ENCODE peak calls at places on chromosome 1, in nine cellular contexts. One of them, this sample, is unnamed.
A peak's percentile ranks its signal among the peaks of the same experiment; 100 is the strongest.

GRCh38 chr1:193181526-193181925 is 4.9 kb downstream of the B3GALT2 start:
- DNase-seq in spleen: no peak
- DNase-seq in activated CD8-positive, alpha-beta T cell treated with anti-CD3 and anti-CD28 coated beads for 36 hours: no peak
- DNase-seq in upper lobe of left lung: no peak
- DNase-seq in fibroblast of villous mesenchyme: no peak
- DNase-seq in psoas muscle: no peak
- DNase-seq in thoracic aorta: no peak
- DNase-seq in type B pancreatic cell: no peak
- DNase-seq in esophagus muscularis mucosa: no peak
- DNase-seq in this sample: no peak

GRCh38 chr1:109782927-109783326 is 19.2 kb upstream of the EPS8L3 start:
- DNase-seq in spleen: peak; percentile 39
- DNase-seq in activated CD8-positive, alpha-beta T cell treated with anti-CD3 and anti-CD28 coated beads for 36 hours: no peak
- DNase-seq in upper lobe of left lung: no peak
- DNase-seq in fibroblast of villous mesenchyme: no peak
- DNase-seq in psoas muscle: no peak
- DNase-seq in thoracic aorta: no peak
- DNase-seq in type B pancreatic cell: no peak
- DNase-seq in esophagus muscularis mucosa: no peak
- DNase-seq in this sample: no peak

GRCh38 chr1:162265983-162266382 is 110.7 kb downstream of the SPATA46 start:
- DNase-seq in spleen: no peak
- DNase-seq in activated CD8-positive, alpha-beta T cell treated with anti-CD3 and anti-CD28 coated beads for 36 hours: no peak
- DNase-seq in upper lobe of left lung: no peak
- DNase-seq in fibroblast of villous mesenchyme: no peak
- DNase-seq in psoas muscle: no peak
- DNase-seq in thoracic aorta: no peak
- DNase-seq in type B pancreatic cell: no peak
- DNase-seq in esophagus muscularis mucosa: no peak
- DNase-seq in this sample: no peak

GRCh38 chr1:24481843-24482610 is 20.6 kb upstream of the RCAN3 start:
- DNase-seq in spleen: no peak
- DNase-seq in activated CD8-positive, alpha-beta T cell treated with anti-CD3 and anti-CD28 coated beads for 36 hours: peak; percentile 59
- DNase-seq in upper lobe of left lung: no peak
- DNase-seq in fibroblast of villous mesenchyme: no peak
- DNase-seq in psoas muscle: no peak
- DNase-seq in thoracic aorta: no peak
- DNase-seq in type B pancreatic cell: no peak
- DNase-seq in esophagus muscularis mucosa: no peak
- DNase-seq in this sample: no peak

GRCh38 chr1:91777196-91777595 is 108.8 kb downstream of the TGFBR3 start:
- DNase-seq in spleen: no peak
- DNase-seq in activated CD8-positive, alpha-beta T cell treated with anti-CD3 and anti-CD28 coated beads for 36 hours: no peak
- DNase-seq in upper lobe of left lung: no peak
- DNase-seq in fibroblast of villous mesenchyme: no peak
- DNase-seq in psoas muscle: no peak
- DNase-seq in thoracic aorta: no peak
- DNase-seq in type B pancreatic cell: no peak
- DNase-seq in esophagus muscularis mucosa: no peak
- DNase-seq in this sample: no peak

GRCh38 chr1:172143384-172144025 is 277.0 kb upstream of the C1orf105 start:
- DNase-seq in spleen: no peak
- DNase-seq in activated CD8-positive, alpha-beta T cell treated with anti-CD3 and anti-CD28 coated beads for 36 hours: no peak
- DNase-seq in upper lobe of left lung: no peak
- DNase-seq in fibroblast of villous mesenchyme: peak; percentile 78
- DNase-seq in psoas muscle: no peak
- DNase-seq in thoracic aorta: no peak
- DNase-seq in type B pancreatic cell: no peak
- DNase-seq in esophagus muscularis mucosa: no peak
- DNase-seq in this sample: no peak

GRCh38 chr1:45557422-45557944 is 6.9 kb downstream of the AKR1A1 start:
- DNase-seq in spleen: no peak
- DNase-seq in activated CD8-positive, alpha-beta T cell treated with anti-CD3 and anti-CD28 coated beads for 36 hours: no peak
- DNase-seq in upper lobe of left lung: no peak
- DNase-seq in fibroblast of villous mesenchyme: peak; percentile 73
- DNase-seq in psoas muscle: no peak
- DNase-seq in thoracic aorta: no peak
- DNase-seq in type B pancreatic cell: no peak
- DNase-seq in esophagus muscularis mucosa: no peak
- DNase-seq in this sample: no peak

GRCh38 chr1:109927908-109928307 is 17.3 kb downstream of the CSF1 start:
- DNase-seq in spleen: no peak
- DNase-seq in activated CD8-positive, alpha-beta T cell treated with anti-CD3 and anti-CD28 coated beads for 36 hours: no peak
- DNase-seq in upper lobe of left lung: peak; percentile 19
- DNase-seq in fibroblast of villous mesenchyme: peak; percentile 91
- DNase-seq in psoas muscle: peak; percentile 78
- DNase-seq in thoracic aorta: peak; percentile 47
- DNase-seq in type B pancreatic cell: no peak
- DNase-seq in esophagus muscularis mucosa: peak; percentile 95
- DNase-seq in this sample: no peak

GRCh38 chr1:61050541-61051454 is 31.6 kb upstream of the NFIA start:
- DNase-seq in spleen: peak; percentile 86
- DNase-seq in activated CD8-positive, alpha-beta T cell treated with anti-CD3 and anti-CD28 coated beads for 36 hours: no peak
- DNase-seq in upper lobe of left lung: peak; percentile 93
- DNase-seq in fibroblast of villous mesenchyme: peak; percentile 14
- DNase-seq in psoas muscle: peak; percentile 72
- DNase-seq in thoracic aorta: no peak
- DNase-seq in type B pancreatic cell: no peak
- DNase-seq in esophagus muscularis mucosa: no peak
- DNase-seq in this sample: no peak

DNA sequence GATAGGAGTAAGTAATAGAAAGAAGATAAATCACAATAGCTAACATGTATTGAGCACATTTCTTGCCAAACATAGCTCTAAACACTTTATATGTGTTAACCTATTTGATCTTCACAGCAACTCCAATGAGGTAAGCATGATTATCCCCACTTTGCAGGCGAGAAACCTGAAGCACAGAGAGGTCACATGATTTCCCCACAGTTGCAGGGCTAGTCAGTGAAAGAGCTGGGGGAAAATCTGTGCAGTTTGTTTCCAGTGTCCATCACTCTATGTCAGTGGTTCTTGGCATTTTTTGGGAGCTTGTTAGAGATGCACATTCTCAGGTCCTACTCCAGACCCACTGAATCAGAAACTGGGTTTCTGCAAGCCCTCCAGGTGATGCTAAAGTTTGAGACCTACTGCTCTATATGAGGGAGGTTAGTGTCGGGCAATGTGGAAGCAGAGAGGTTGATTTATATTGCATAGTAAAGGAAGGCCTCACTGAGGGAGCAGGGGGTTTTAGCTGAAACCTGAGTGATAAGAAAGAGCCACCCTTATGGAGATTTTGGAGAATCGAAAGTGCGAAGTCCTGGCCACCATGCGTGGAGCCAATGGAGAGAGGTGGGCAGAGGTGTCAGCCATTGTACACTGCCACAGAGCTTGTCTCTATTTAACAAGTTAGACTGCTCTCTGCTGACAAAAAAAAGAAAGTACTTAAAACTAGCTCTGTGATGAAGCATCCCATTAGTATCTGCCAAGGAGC is 20.9 kb downstream of the MCOLN3 start:
- DNase-seq in spleen: no peak
- DNase-seq in activated CD8-positive, alpha-beta T cell treated with anti-CD3 and anti-CD28 coated beads for 36 hours: peak; percentile 42
- DNase-seq in upper lobe of left lung: no peak
- DNase-seq in fibroblast of villous mesenchyme: peak; percentile 27
- DNase-seq in psoas muscle: no peak
- DNase-seq in thoracic aorta: no peak
- DNase-seq in type B pancreatic cell: no peak
- DNase-seq in esophagus muscularis mucosa: no peak
- DNase-seq in this sample: no peak
- TF ChIP-seq CTCF in spleen: peak; percentile 37
- TF ChIP-seq CTCF in activated CD8-positive, alpha-beta T cell treated with anti-CD3 and anti-CD28 coated beads for 36 hours: peak; percentile 26
- TF ChIP-seq CTCF in upper lobe of left lung: no peak
- TF ChIP-seq CTCF in fibroblast of villous mesenchyme: peak; percentile 28
- TF ChIP-seq CTCF in psoas muscle: no peak
- TF ChIP-seq CTCF in thoracic aorta: no peak
- TF ChIP-seq CTCF in type B pancreatic cell: no peak
- TF ChIP-seq CTCF in esophagus muscularis mucosa: peak; percentile 16
- TF ChIP-seq CTCF in this sample: no peak

DNA sequence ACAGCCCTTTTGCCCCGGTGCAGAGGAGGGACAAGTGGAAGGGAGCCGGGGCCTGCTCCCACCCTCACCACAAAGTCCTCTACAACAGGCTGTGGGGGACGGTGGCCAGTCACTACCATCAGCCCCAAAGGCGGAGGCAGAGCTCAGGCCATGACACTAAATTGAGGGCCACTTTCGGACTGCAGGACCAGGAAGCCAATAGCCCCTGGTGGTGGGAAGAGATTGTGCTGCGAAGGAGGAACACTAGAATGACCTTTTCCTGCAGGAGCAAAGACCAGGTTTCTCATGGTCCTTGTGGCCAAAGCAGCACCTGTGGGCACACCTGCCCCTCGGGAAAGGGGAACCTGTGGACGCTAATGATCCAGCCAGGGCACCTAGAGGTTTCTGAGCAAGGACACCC is 30.3 kb downstream of the ACTA1 start:
- DNase-seq in spleen: no peak
- DNase-seq in activated CD8-positive, alpha-beta T cell treated with anti-CD3 and anti-CD28 coated beads for 36 hours: no peak
- DNase-seq in upper lobe of left lung: no peak
- DNase-seq in fibroblast of villous mesenchyme: no peak
- DNase-seq in psoas muscle: no peak
- DNase-seq in thoracic aorta: no peak
- DNase-seq in type B pancreatic cell: no peak
- DNase-seq in esophagus muscularis mucosa: no peak
- DNase-seq in this sample: no peak
- TF ChIP-seq CTCF in spleen: no peak
- TF ChIP-seq CTCF in activated CD8-positive, alpha-beta T cell treated with anti-CD3 and anti-CD28 coated beads for 36 hours: no peak
- TF ChIP-seq CTCF in upper lobe of left lung: no peak
- TF ChIP-seq CTCF in fibroblast of villous mesenchyme: no peak
- TF ChIP-seq CTCF in psoas muscle: no peak
- TF ChIP-seq CTCF in thoracic aorta: no peak
- TF ChIP-seq CTCF in type B pancreatic cell: peak; percentile 38
- TF ChIP-seq CTCF in esophagus muscularis mucosa: no peak
- TF ChIP-seq CTCF in this sample: no peak

DNA sequence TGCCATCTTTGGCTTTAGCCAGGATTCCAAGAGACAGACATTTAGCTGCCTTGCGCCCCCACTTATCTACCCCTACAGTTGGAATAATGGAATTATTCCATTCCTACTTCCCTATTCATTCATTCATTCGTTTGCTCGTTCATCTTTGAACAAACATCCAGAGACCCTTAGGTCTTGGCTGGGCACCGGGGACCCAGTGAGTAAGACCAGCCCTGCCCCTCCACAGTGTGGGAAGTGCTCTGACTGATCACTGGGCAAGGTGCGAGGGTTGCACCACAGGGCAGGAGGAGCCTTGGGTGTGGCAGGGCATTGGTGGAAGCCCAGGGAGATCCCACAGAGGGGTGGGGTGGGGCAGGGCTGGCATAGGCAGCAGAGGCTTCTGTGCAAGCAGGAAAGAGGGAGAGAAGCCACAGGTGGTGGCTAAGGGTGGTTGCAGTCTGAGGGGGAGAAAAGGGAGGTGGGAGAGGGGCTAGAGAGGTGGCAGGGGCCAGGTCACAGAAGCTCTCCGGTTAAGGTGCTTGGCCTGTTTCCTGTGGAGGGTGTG is 35.0 kb upstream of the TMEM61 start:
- DNase-seq in spleen: no peak
- DNase-seq in activated CD8-positive, alpha-beta T cell treated with anti-CD3 and anti-CD28 coated beads for 36 hours: no peak
- DNase-seq in upper lobe of left lung: no peak
- DNase-seq in fibroblast of villous mesenchyme: no peak
- DNase-seq in psoas muscle: no peak
- DNase-seq in thoracic aorta: no peak
- DNase-seq in type B pancreatic cell: no peak
- DNase-seq in esophagus muscularis mucosa: no peak
- DNase-seq in this sample: no peak
- TF ChIP-seq CTCF in spleen: no peak
- TF ChIP-seq CTCF in activated CD8-positive, alpha-beta T cell treated with anti-CD3 and anti-CD28 coated beads for 36 hours: peak; percentile 3
- TF ChIP-seq CTCF in upper lobe of left lung: no peak
- TF ChIP-seq CTCF in fibroblast of villous mesenchyme: no peak
- TF ChIP-seq CTCF in psoas muscle: no peak
- TF ChIP-seq CTCF in thoracic aorta: no peak
- TF ChIP-seq CTCF in type B pancreatic cell: no peak
- TF ChIP-seq CTCF in esophagus muscularis mucosa: no peak
- TF ChIP-seq CTCF in this sample: peak; percentile 46

DNA sequence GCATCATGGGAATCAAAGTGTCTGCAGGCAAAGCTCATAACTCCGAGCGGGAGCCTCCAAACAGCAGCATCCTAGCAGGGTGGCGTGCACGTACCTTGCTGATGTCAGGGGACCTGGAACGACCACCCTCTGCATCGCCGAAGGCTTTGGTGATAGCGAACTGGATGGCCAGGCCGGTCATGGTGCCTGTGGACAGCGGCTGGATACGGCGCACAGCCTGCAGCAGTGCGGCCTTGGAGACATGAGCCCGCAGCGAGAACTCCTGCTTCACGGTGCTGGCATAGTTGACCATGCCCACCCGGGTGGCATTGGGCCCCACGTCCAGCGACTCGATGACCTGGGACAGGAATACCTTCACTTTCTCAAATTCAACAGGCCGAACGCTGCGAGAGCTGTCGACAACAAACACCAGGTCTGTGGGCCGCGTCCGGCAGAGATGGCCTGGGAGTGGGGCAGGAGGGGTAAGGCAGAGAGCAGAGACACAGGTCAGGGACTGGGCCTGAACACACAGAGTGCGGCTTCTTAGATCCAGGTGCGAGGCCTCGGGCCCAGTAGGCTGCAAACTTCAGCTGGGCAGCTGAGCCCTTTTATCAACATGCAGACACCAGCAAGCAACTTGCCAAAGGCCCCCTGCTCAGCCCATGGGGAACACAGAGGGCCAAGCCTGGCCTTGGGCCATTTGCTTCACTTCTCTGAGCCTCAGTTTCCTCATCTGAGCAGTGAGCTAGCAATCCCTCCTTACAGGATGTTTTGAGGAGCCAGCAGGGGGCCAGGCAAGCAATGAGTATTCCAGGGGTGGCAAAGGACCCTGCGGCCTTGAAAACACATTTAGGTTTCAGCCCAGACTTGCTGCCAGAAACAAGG is 1.8 kb downstream of the MATN1 start:
- DNase-seq in spleen: no peak
- DNase-seq in activated CD8-positive, alpha-beta T cell treated with anti-CD3 and anti-CD28 coated beads for 36 hours: no peak
- DNase-seq in upper lobe of left lung: no peak
- DNase-seq in fibroblast of villous mesenchyme: no peak
- DNase-seq in psoas muscle: peak; percentile 11
- DNase-seq in thoracic aorta: no peak
- DNase-seq in type B pancreatic cell: no peak
- DNase-seq in esophagus muscularis mucosa: no peak
- DNase-seq in this sample: no peak
- TF ChIP-seq CTCF in spleen: no peak
- TF ChIP-seq CTCF in activated CD8-positive, alpha-beta T cell treated with anti-CD3 and anti-CD28 coated beads for 36 hours: no peak
- TF ChIP-seq CTCF in upper lobe of left lung: no peak
- TF ChIP-seq CTCF in fibroblast of villous mesenchyme: no peak
- TF ChIP-seq CTCF in psoas muscle: no peak
- TF ChIP-seq CTCF in thoracic aorta: no peak
- TF ChIP-seq CTCF in type B pancreatic cell: peak; percentile 31
- TF ChIP-seq CTCF in esophagus muscularis mucosa: no peak
- TF ChIP-seq CTCF in this sample: no peak

GRCh38 chr1:94952539-94952938 is 25.6 kb upstream of the CNN3 start:
- DNase-seq in spleen: no peak
- DNase-seq in activated CD8-positive, alpha-beta T cell treated with anti-CD3 and anti-CD28 coated beads for 36 hours: no peak
- DNase-seq in upper lobe of left lung: no peak
- DNase-seq in fibroblast of villous mesenchyme: no peak
- DNase-seq in psoas muscle: no peak
- DNase-seq in thoracic aorta: no peak
- DNase-seq in type B pancreatic cell: no peak
- DNase-seq in esophagus muscularis mucosa: no peak
- DNase-seq in this sample: no peak
- TF ChIP-seq CTCF in spleen: no peak
- TF ChIP-seq CTCF in activated CD8-positive, alpha-beta T cell treated with anti-CD3 and anti-CD28 coated beads for 36 hours: no peak
- TF ChIP-seq CTCF in upper lobe of left lung: no peak
- TF ChIP-seq CTCF in fibroblast of villous mesenchyme: no peak
- TF ChIP-seq CTCF in psoas muscle: no peak
- TF ChIP-seq CTCF in thoracic aorta: no peak
- TF ChIP-seq CTCF in type B pancreatic cell: no peak
- TF ChIP-seq CTCF in esophagus muscularis mucosa: no peak
- TF ChIP-seq CTCF in this sample: no peak

This sample was measured in natural killer cell.